ENCODE peak calls at places on chromosome 21, in eight cellular contexts. X, M, D, I, F, G, J and Y are unnamed samples.

GRCh38 chr21:41360072-41360821 is 1.6 kb upstream of the MX2 start:
- DNase-seq in F (no peak), X (no peak), D (peak; percentile 85), J (no peak), M (no peak), I (no peak), G (no peak), Y (no peak)

GRCh38 chr21:44726803-44727202 is 15.4 kb upstream of the TSPEAR start:
- DNase-seq in M (no peak), I (no peak), F (no peak), J (no peak), G (no peak), X (no peak), D (no peak), Y (no peak)

GRCh38 chr21:37557261-37557950 is 190.8 kb downstream of the DYRK1A start:
- DNase-seq in X (no peak), D (no peak), M (no peak), F (peak; percentile 45), I (no peak), J (no peak), G (no peak), Y (no peak)

GRCh38 chr21:35511298-35512162 is 462.4 kb upstream of the RUNX1 start:
- DNase-seq in D (no peak), X (no peak), F (no peak), I (no peak), J (no peak), M (no peak), G (no peak), Y (no peak)

GRCh38 chr21:45266518-45267389 is 20.9 kb downstream of the POFUT2 start:
- DNase-seq in X (peak; percentile 34), I (peak; percentile 26), D (no peak), J (no peak), F (no peak), M (no peak), G (no peak), Y (no peak)

GRCh38 chr21:35614412-35614901 is 445.9 kb downstream of the SETD4 start:
- DNase-seq in X (no peak), J (no peak), G (no peak), M (no peak), D (peak; percentile 77), I (no peak), F (no peak), Y (no peak)

GRCh38 chr21:25895565-25896205 is 160.9 kb downstream of the GABPA start:
- DNase-seq in I (no peak), J (no peak), F (peak; percentile 81), D (peak; percentile 23), X (peak; percentile 9), G (no peak), M (peak; percentile 44), Y (no peak)

GRCh38 chr21:46483300-46484295 is 24.9 kb downstream of the DIP2A start:
- DNase-seq in J (no peak), X (no peak), M (no peak), F (no peak), D (no peak), I (no peak), G (no peak), Y (no peak)